ENCODE peak calls at places on chromosomes 12 and 14, in seven cellular contexts. C is foreskin fibroblast, Y is body of pancreas, A is endothelial cell, T is thoracic aorta, O is AG04449, L is mesothelial cell of epicardium. W is an unnamed sample.

GRCh38 chr14:23186913-23187654 is 3.6 kb upstream of the SLC7A8 start:
- DNase-seq in O (no peak), Y (peak), A (peak), C (peak), T (no peak), L (no peak), W (peak)

GRCh38 chr14:93086441-93087055 is 29.2 kb downstream of the ITPK1 start:
- DNase-seq in C (no peak), A (no peak), Y (no peak), L (no peak), O (no peak), T (no peak), W (peak)

GRCh38 chr14:53187921-53188463 is 34.9 kb upstream of the DDHD1 start:
- DNase-seq in A (no peak), C (no peak), T (no peak), O (no peak), L (no peak), Y (no peak), W (no peak)

GRCh38 chr14:103542545-103543088 is 13.6 kb downstream of the TRMT61A start:
- DNase-seq in Y (no peak), A (peak), L (no peak), O (no peak), C (no peak), T (no peak), W (no peak)

GRCh38 chr12:40569626-40570179 is 122.5 kb upstream of the CNTN1 start:
- DNase-seq in Y (no peak), A (no peak), L (no peak), T (no peak), C (no peak), O (no peak), W (no peak)

GRCh38 chr14:102711207-102711606 is 66.0 kb upstream of the TRAF3 start:
- DNase-seq in Y (no peak), C (no peak), O (no peak), T (no peak), L (no peak), A (no peak), W (no peak)

GRCh38 chr12:78290606-78291345 is 460.1 kb downstream of the NAV3 start:
- DNase-seq in C (peak), L (no peak), T (no peak), O (peak), A (no peak), Y (no peak), W (peak)

GRCh38 chr14:58501214-58501816 is 73.8 kb downstream of the KIAA0586 start:
- DNase-seq in O (peak), L (no peak), A (peak), C (peak), T (no peak), Y (peak), W (peak)

GRCh38 chr12:110543252-110543959 is 39.7 kb downstream of the PPTC7 start:
- DNase-seq in Y (peak), A (no peak), O (no peak), C (peak), L (no peak), T (peak), W (no peak)

GRCh38 chr14:88129306-88130056 is 124.5 kb downstream of the GPR65 start:
- DNase-seq in O (peak), A (no peak), L (no peak), Y (peak), C (peak), T (peak), W (no peak)

GRCh38 chr14:61514006-61514830 is 181.1 kb upstream of the HIF1A start:
- DNase-seq in A (no peak), Y (no peak), L (no peak), T (no peak), O (no peak), C (no peak), W (peak)

GRCh38 chr12:91182664-91183455 is at the start of gene DCN:
- DNase-seq in L (no peak), Y (no peak), O (peak), A (no peak), C (peak), T (no peak), W (no peak)

DNA sequence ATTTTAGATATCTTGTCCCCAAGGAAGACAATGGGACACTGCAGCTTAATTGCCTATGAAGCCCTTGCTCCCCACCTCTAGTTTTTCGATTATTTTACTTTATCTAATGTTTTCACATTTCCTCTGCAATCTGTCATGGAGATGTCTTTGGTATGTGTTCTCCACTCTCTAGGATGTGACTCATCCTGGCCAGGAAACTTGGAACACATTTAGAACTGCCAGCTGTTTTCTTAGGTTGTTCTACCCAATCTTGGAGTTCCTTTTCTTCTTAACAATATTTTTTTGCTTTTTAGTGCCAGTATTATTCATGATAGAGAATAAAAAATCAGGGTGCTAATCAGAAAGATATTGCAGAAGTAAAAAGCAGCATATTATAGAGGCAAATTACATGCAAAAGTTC is 101.7 kb upstream of the CLEC14A start:
- DNase-seq in L (no peak), T (no peak), O (peak), Y (no peak), C (peak), A (no peak), W (no peak)
- TF ChIP-seq CTCF in L (no peak), T (no peak), O (no peak), Y (no peak), C (no peak), A (no peak), W (no peak)

GRCh38 chr14:35333797-35334743 is 41.9 kb downstream of the PSMA6 start:
- DNase-seq in Y (no peak), C (no peak), L (no peak), T (no peak), A (no peak), O (no peak), W (peak)

GRCh38 chr14:35335388-35336092 is 43.4 kb downstream of the PSMA6 start:
- DNase-seq in C (peak), O (no peak), T (no peak), A (no peak), Y (peak), L (no peak), W (peak)

GRCh38 chr14:35331605-35332516 is 39.7 kb downstream of the PSMA6 start:
- DNase-seq in Y (peak), C (peak), L (peak), T (no peak), O (no peak), A (no peak), W (peak)

GRCh38 chr14:35333347-35333730 is 41.2 kb downstream of the PSMA6 start:
- DNase-seq in C (no peak), Y (no peak), L (no peak), O (no peak), A (no peak), T (no peak), W (no peak)

DNA sequence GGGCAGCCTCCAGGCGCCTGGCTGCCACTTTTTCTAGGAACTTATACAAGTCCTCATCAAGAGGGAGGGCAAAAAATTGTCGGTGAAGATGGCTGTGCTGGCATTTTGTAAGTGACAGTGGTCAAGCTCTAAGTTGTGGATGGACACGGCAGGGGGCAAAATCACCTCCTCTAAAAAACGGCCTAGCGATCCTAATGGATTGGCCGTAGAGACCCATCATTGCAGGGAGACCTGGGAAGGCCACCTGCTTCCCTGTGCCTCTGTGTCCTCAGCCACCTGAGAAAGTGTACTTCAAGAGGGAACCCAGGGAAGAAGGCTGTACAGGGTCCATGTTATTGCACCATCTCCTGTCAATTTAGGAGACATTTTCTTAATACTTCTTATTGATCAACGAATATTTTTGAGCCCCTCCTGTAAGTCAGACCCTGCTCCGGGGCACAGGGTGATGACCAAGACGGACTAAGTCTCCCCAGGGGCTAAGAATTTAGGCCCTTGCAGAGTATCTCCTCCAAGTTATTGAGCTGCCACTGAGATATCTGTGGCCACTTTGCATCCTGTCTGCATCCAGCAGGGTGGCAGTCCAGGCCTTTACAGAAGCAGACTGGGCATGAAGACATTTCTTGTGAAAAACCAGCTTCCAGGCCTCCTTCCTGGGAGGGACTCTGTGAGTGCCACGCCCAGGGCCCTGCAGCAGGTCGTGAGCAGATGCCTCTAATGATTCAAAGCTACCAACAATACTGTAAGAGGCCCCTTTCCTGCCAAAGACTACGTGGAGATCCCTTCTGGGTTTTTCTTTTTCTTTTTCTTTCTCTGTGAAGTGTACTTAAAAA is 40.5 kb downstream of the PSMA6 start:
- DNase-seq in T (no peak), C (peak), L (no peak), A (no peak), Y (no peak), O (no peak), W (peak)
- TF ChIP-seq CTCF in T (no peak), C (no peak), L (no peak), A (no peak), Y (no peak), O (no peak), W (no peak)

DNA sequence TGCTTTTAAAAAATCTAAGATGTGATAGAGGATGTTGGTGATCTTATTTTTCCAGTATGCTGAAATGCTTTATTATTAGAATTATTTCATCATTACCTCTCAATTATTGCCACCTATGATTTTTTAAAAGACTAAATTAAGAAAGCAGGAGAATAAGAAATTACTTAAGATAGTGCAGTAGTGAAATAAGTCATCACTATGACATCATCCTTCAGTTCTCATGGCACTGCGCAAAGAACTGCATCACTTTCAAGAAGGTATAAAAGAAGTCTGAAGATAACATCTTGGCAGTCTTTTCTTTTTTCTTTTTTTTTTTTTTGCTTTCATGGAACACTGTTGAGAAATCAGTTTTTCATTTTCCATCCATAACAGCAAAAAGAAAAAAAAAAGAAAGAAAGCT is 24.4 kb downstream of the NT5DC3 start:
- DNase-seq in T (no peak), L (no peak), A (no peak), Y (no peak), O (no peak), C (no peak), W (no peak)
- TF ChIP-seq CTCF in T (no peak), L (no peak), A (no peak), Y (no peak), O (no peak), C (no peak), W (no peak)

GRCh38 chr12:19572920-19573558 is 133.7 kb downstream of the AEBP2 start:
- DNase-seq in A (peak), Y (peak), T (no peak), C (peak), L (no peak), O (peak), W (peak)
- TF ChIP-seq CTCF in A (peak), Y (no peak), T (no peak), C (peak), L (no peak), O (peak), W (peak)

GRCh38 chr12:105281694-105282049 is 45.7 kb upstream of the APPL2 start:
- DNase-seq in A (no peak), L (no peak), C (no peak), Y (no peak), O (no peak), T (no peak), W (no peak)
- TF ChIP-seq CTCF in A (no peak), L (no peak), C (no peak), Y (no peak), O (no peak), T (no peak), W (no peak)

GRCh38 chr14:20583908-20584307 is 3.9 kb downstream of the RNASE11 start:
- DNase-seq in T (no peak), Y (no peak), L (no peak), O (no peak), A (no peak), C (no peak), W (no peak)
- TF ChIP-seq CTCF in T (no peak), Y (no peak), L (no peak), O (no peak), A (no peak), C (no peak), W (no peak)

GRCh38 chr12:92927055-92927435 is 2.0 kb downstream of the EEA1 start:
- DNase-seq in C (peak), A (no peak), L (no peak), O (no peak), T (no peak), Y (peak), W (peak)
- TF ChIP-seq CTCF in C (peak), A (no peak), L (no peak), O (peak), T (no peak), Y (no peak), W (no peak)

DNA sequence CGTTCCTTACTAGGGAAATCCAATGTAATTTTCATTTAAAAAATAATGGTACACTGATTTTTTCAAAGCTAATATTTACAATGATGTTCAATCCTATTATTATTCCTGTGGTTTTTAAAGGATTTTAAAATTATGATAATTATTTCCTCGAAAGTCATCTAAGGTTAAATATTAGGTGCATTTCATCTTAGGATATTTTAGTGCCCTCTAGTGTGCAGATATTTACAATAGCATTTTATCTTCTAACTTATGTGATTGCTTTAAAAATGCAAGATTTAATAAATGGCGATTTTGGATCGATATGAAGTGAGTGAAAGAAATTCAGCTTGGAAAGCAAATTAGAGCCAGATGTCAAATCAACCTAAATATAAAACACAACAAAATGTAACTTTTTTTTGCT is 293.5 kb downstream of the SLC6A15 start:
- DNase-seq in A (no peak), C (no peak), L (no peak), Y (no peak), O (no peak), T (no peak), W (no peak)
- TF ChIP-seq CTCF in A (peak), C (peak), L (peak), Y (no peak), O (no peak), T (no peak), W (peak)

W was measured in PC-9.